ENCODE peak calls at places on chromosome 6, in four cellular contexts. E, F, D and K are unnamed samples.

GRCh38 chr6:128554302-128554701 is 33.9 kb upstream of the PTPRK start:
- DNase-seq in D (no peak), E (no peak), F (no peak), K (no peak)

GRCh38 chr6:139627091-139627490 is 252.6 kb upstream of the CITED2 start:
- DNase-seq in E (no peak), F (peak), D (no peak), K (no peak)

GRCh38 chr6:154891901-154892300 is 103.2 kb upstream of the TIAM2 start:
- DNase-seq in E (no peak), D (no peak), F (no peak), K (no peak)

GRCh38 chr6:45450132-45450531 is 72.4 kb upstream of the SUPT3H start:
- DNase-seq in F (no peak), E (no peak), D (no peak), K (no peak)

GRCh38 chr6:38603966-38604365 is 35.8 kb downstream of the BTBD9 start:
- DNase-seq in D (no peak), E (no peak), F (no peak), K (no peak)

GRCh38 chr6:105805581-105806023 is 280.5 kb upstream of the PRDM1 start:
- DNase-seq in E (peak), F (no peak), D (no peak), K (no peak)

GRCh38 chr6:114125597-114125996 is 154.6 kb upstream of the HDAC2 start:
- DNase-seq in F (no peak), E (no peak), D (no peak), K (no peak)

GRCh38 chr6:117110737-117111136 is 154.6 kb upstream of the VGLL2 start:
- DNase-seq in F (no peak), E (no peak), D (no peak), K (no peak)

GRCh38 chr6:87498048-87498447 is 25.3 kb downstream of the SLC35A1 start:
- DNase-seq in E (no peak), D (no peak), F (no peak), K (no peak)

DNA sequence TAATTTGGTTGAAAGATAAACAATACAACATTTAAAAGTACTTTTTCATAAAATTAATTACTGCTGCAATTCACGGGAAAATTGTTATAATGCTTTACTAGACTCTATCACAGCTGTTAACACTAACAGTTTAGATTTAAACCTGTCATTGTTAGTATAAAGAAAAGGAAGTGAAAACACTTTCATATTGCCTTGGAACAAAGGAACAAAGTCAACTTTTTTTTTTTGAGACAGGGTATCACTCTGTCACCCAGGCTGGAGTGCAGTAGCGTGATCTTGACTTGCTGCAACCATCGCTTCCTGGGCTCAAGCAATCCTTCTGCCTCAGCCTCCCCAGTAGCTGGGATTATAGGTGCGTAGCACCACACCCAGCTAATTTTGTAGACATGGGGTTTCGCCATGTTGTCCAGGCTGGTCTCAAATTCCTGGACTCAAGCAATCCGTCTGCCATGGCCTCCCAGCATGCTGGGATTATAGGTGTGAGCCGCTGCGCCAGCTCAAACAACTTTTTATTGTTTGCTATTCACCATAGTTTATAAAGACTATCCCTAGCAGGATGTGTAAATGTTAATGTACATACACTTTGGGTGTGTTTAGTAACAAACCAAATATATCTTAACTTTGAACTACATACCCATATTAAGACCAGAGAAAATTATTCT is 22.1 kb downstream of the SLC35A1 start:
- DNase-seq in E (no peak), F (no peak), D (no peak), K (no peak)
- TF ChIP-seq JUND in E (no peak), F (no peak), D (no peak), K (no peak)

GRCh38 chr6:11868392-11868791 is 89.8 kb upstream of the ADTRP start:
- DNase-seq in D (no peak), F (no peak), E (no peak), K (no peak)

GRCh38 chr6:11869656-11870340 is 91.2 kb upstream of the ADTRP start:
- DNase-seq in E (no peak), F (no peak), D (no peak), K (no peak)

DNA sequence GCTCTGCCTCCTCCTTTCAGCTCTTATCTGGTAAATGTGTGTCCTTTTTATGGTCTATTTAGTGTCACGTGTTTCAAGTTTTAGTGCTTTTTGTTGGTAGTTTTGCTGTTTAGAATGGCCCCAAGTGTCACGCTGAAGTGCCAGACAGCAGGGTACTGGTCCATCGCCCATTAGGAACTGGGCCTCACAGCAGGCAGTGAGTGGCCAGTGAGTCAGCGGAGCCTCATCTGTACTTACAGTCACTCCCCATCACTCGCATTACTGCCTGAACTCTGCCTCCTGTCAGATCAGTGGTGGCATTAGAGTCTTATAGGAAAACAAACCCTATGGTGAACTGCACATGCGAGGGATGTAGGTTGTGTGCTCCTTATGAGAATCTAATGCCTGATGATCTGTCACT is 87.3 kb upstream of the ADTRP start:
- DNase-seq in D (no peak), E (no peak), F (no peak), K (no peak)
- TF ChIP-seq NRF1 in D (no peak), E (no peak), F (no peak), K (no peak)

GRCh38 chr6:56899753-56900152 is 55.2 kb upstream of the BEND6 start:
- DNase-seq in E (no peak), D (no peak), F (no peak), K (no peak)
- TF ChIP-seq JUND in E (no peak), D (no peak), F (no peak), K (no peak)

GRCh38 chr6:56804996-56805395 is 149.9 kb upstream of the BEND6 start:
- DNase-seq in D (no peak), F (no peak), E (no peak), K (no peak)
- TF ChIP-seq NRF1 in D (no peak), F (no peak), E (no peak), K (no peak)

DNA sequence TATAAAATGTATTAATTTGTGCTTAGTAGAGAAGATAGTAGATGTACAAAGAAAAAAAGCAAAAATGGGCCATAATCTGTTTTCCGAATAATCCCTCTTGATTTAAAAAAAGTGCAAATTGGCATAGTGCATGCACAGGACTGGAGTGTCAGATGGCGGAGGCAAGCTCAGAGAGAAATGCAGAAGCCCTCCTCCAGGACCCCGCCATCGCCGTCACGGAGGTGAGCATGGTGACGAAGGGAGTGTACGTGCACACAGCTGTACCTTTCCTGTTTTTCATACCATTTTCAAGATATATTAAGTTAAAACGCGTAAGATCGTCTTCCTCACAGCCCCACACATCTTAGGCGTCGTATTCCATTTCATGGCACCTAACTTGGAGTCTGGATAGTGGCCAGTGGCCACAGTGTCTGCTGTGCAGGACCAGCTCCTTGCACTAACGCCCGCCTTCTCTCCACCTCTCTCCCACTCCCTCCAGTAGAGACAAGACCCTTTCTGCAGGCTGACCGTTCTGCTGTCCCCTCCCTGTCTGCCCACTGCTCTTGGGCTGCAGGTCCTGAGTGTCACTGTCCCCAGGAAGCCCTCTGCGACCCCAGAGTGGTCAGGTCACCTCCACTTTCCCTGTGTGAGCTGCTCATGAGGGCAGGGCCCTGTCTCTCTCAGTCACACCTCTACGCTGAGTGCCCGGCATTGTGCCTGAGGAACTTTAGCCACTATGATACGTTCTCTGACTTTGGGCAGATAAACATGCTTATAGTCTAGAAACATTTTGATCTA is 9.8 kb downstream of the DUSP22 start:
- DNase-seq in F (no peak), D (no peak), E (no peak), K (no peak)
- TF ChIP-seq JUND in F (no peak), D (no peak), E (no peak), K (no peak)

GRCh38 chr6:131368077-131368911 is 204.7 kb upstream of the ARG1 start:
- DNase-seq in F (no peak), E (no peak), D (no peak), K (peak)
- TF ChIP-seq NRF1 in F (no peak), E (no peak), D (no peak), K (no peak)

GRCh38 chr6:134240664-134241431 is 77.1 kb downstream of the SGK1 start:
- DNase-seq in F (no peak), E (no peak), D (no peak), K (no peak)

GRCh38 chr6:134247271-134247833 is 70.6 kb downstream of the SGK1 start:
- DNase-seq in E (no peak), D (no peak), F (no peak), K (peak)

GRCh38 chr6:134247854-134248580 is 69.9 kb downstream of the SGK1 start:
- DNase-seq in D (no peak), E (no peak), F (no peak), K (no peak)

GRCh38 chr6:134245691-134246090 is 72.2 kb downstream of the SGK1 start:
- DNase-seq in D (no peak), E (no peak), F (no peak), K (no peak)

GRCh38 chr6:134245041-134245440 is 72.9 kb downstream of the SGK1 start:
- DNase-seq in E (no peak), F (no peak), D (no peak), K (no peak)
- TF ChIP-seq JUND in E (no peak), F (no peak), D (no peak), K (no peak)

GRCh38 chr6:43712590-43712989 is 25.0 kb upstream of the MRPS18A start:
- DNase-seq in E (no peak), D (no peak), F (no peak), K (no peak)
- TF ChIP-seq NRF1 in E (no peak), D (no peak), F (no peak), K (no peak)